ENCODE peak calls at places on chromosomes 11 and 22, in seven cellular contexts. D, G, P, F, J, W and Q are unnamed samples.

GRCh38 chr11:60858731-60859464 is 3.1 kb upstream of the PTGDR2 start:
- DNase-seq in J (no peak), P (no peak), G (no peak), W (no peak), F (no peak), D (no peak), Q (no peak)

GRCh38 chr11:35304393-35304790 is 115.0 kb downstream of the SLC1A2 start:
- DNase-seq in D (no peak), G (peak; percentile 63), P (peak; percentile 74), J (no peak), F (peak; percentile 88), W (no peak), Q (no peak)

GRCh38 chr11:35029979-35030378 is 109.0 kb upstream of the CD44 start:
- DNase-seq in F (peak; percentile 84), W (no peak), D (no peak), J (peak; percentile 85), G (peak; percentile 66), P (peak; percentile 76), Q (no peak)

GRCh38 chr11:109971184-109971523 is 122.0 kb upstream of the ZC3H12C start:
- DNase-seq in G (peak; percentile 73), W (peak; percentile 13), J (peak; percentile 44), P (no peak), D (no peak), F (peak; percentile 84), Q (no peak)

GRCh38 chr11:85947431-85948272 is 92.5 kb downstream of the CCDC83 start:
- DNase-seq in W (no peak), D (peak; percentile 77), F (peak; percentile 93), P (peak; percentile 84), G (peak; percentile 74), J (peak; percentile 73), Q (no peak)

GRCh38 chr11:129905402-129905801 is 10.0 kb upstream of the NFRKB start:
- DNase-seq in F (no peak), D (no peak), P (peak; percentile 81), W (no peak), G (no peak), J (no peak), Q (no peak)

GRCh38 chr11:69209936-69210659 is 54.4 kb downstream of the SMIM38 start:
- DNase-seq in F (no peak), J (no peak), G (no peak), W (no peak), P (peak; percentile 78), D (peak; percentile 88), Q (no peak)

GRCh38 chr11:92820860-92821259 is 148.6 kb upstream of the MTNR1B start:
- DNase-seq in W (no peak), F (no peak), P (no peak), G (no peak), D (no peak), J (no peak), Q (no peak)

GRCh38 chr11:10309163-10310093 is 4.6 kb downstream of the ADM start:
- DNase-seq in F (peak; percentile 92), D (peak; percentile 90), J (peak; percentile 82), P (no peak), G (peak; percentile 65), W (no peak), Q (peak; percentile 78)

GRCh38 chr11:119187123-119187892 is 2.0 kb downstream of the NHERF4 start:
- DNase-seq in D (no peak), J (no peak), F (no peak), G (no peak), P (peak; percentile 79), W (no peak), Q (no peak)

GRCh38 chr22:49005557-49005956 is 822.1 kb downstream of the BRD1 start:
- DNase-seq in G (no peak), D (peak; percentile 15), F (no peak), W (no peak), P (no peak), J (no peak), Q (peak; percentile 9)

DNA sequence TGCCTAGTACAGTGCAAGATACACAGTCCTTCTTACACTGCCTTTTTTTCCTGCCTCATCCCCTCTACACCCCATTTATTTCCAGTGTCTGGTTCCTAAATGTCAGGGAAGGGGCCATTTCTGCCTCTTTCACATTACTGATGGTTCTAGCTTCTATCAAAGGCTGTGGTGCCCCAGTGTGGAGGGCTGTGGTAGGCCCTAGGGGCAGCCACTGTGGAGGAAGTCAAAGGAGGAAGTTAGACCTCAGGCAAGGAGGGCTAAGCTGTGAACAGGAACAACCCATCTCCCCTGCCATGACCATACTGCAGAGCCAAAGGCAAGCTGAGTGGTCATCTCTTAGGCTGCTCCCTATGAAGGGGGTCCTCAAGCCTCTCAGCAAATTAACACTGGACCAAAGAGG is 81.9 kb upstream of the CRTAM start:
- DNase-seq in D (peak; percentile 67), F (no peak), J (no peak), G (no peak), P (no peak), W (no peak), Q (no peak)
- TF ChIP-seq CTCF in D (peak; percentile 34), F (no peak), J (peak; percentile 14), G (peak; percentile 43), P (peak; percentile 24), W (no peak), Q (no peak)

GRCh38 chr11:111446404-111447152 is 65.6 kb downstream of the BTG4 start:
- DNase-seq in G (peak; percentile 88), F (peak; percentile 94), D (peak; percentile 90), W (peak; percentile 82), J (peak; percentile 77), P (peak; percentile 95), Q (peak; percentile 90)
- H3K27ac ChIP-seq in G (no peak overlapping the region), F (no peak overlapping the region), D (peak overlapping the region; percentile 4), W (no peak overlapping the region), J (no peak overlapping the region), P (no peak overlapping the region), Q (no peak overlapping the region)

GRCh38 chr11:75495749-75496641 is 29.7 kb downstream of the GDPD5 start:
- DNase-seq in G (no peak), W (peak; percentile 52), F (no peak), D (peak; percentile 57), J (no peak), P (peak; percentile 74), Q (no peak)
- TF ChIP-seq CTCF in G (no peak), W (no peak), F (peak; percentile 1), D (no peak), J (no peak), P (no peak), Q (no peak)

DNA sequence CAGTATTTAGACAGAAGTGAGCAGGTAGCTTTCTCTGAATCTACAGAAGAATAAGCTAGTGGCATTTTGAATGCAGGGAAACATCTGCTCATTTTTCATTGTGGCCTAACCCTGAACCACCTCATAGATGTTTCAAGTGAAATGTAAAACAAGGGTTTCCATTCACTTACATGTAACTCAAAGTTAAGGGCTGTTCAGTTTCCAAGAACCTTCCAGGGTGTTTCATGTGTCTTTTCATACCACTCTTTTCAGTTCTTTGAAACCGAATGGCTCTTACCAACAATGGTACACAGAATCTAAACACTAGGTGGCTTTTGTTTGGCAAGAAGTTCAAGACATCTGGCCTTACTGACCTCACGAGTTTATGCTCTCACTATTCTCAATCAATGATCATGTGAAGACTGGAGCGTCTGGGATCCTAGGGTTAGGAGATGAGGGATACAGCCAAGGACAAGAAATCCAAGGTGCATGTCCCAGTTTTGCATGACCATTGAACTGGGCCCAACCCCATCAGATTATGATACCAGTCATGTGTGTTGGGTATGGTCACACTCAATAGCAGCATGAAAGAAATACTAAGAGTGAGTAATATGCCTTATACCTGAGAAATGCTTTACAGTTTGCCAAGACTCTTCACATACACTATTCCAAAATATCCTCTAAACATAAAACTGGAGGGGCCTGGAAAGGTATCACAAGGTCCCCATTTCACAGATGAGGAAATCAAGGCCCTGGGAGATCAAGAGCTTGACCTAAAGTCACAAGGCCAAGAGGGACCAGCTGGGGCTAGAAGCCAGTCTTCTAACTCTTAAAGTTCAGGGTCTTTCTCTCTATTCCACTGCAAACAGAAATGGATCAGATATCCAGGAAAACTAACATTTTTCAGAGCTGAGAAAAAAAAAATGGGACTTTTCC is 92.7 kb downstream of the ETS1 start:
- DNase-seq in F (no peak), J (no peak), D (no peak), P (peak; percentile 21), G (no peak), W (no peak), Q (no peak)
- H3K27ac ChIP-seq in F (peak overlapping the region; percentile 40), J (no peak overlapping the region), D (no peak overlapping the region), P (peak overlapping the region; percentile 96), G (peak overlapping the region; percentile 98), W (no peak overlapping the region), Q (no peak overlapping the region)

GRCh38 chr22:41204066-41204465 is 1.0 kb upstream of the L3MBTL2 start:
- DNase-seq in P (no peak), F (no peak), J (no peak), G (no peak), W (no peak), D (no peak), Q (no peak)

GRCh38 chr22:41201146-41201545 is 4.0 kb upstream of the L3MBTL2 start:
- DNase-seq in G (no peak), W (no peak), P (no peak), F (no peak), D (no peak), J (peak; percentile 23), Q (no peak)

GRCh38 chr22:41206719-41207118 is 1.6 kb downstream of the L3MBTL2 start:
- DNase-seq in F (no peak), G (no peak), D (no peak), W (no peak), P (no peak), J (no peak), Q (no peak)

GRCh38 chr22:41203118-41203517 is 2.0 kb upstream of the L3MBTL2 start:
- DNase-seq in G (no peak), P (no peak), J (no peak), F (no peak), W (no peak), D (no peak), Q (no peak)

DNA sequence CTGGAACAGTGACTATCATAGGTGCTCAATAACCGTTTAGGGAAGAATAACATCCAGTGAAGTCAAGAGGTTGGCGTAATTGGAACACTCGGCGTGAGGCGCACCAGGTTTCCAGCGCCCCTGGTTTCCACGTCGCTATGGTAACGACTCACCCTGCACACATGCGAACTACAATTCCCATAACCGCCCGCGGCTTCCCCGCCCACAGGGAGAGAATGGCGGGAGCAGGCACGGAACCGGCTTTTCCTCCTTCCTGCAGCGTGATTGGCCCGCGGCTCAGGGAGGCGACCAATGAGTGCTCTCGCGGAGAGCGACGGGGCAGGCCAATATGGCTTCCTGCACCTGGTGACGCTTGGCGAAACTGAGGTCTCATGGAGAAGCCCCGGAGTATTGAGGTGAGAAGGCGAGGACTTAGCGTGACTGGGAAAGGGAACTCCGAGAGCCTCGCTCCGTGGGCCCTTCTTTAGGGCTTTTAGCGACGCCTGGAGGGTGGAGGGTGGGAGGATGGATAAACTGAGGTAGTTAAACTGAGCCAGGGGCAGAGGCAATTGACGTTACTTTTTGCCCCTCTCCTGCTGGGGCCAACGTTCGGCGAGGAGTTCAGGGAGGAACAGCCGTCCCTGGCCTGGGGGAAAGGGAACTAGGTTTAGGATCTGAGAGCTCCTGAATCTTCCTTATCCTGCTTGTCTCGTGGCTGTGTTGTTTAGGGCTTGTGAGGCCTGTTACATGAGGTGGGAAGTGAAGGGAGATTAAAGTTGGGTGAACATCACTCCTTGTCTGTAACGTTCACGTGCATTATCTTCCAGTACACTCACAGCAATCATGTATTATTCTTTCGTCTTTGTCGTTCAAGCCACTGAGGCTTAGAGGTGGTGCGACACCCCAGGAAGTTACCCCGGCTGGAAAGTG is at the start of gene L3MBTL2:
- DNase-seq in G (peak; percentile 96), J (peak; percentile 89), D (peak; percentile 99), W (peak; percentile 98), P (peak; percentile 100), F (peak; percentile 93), Q (peak; percentile 99)
- TF ChIP-seq CTCF in G (no peak), J (no peak), D (no peak), W (no peak), P (no peak), F (no peak), Q (no peak)